ENCODE peak calls at places on chromosomes 13 and 19, in seven cellular contexts. P, Q, T, I, K, G and E are unnamed samples.

GRCh38 chr19:48565090-48565489 is 13.1 kb downstream of the SULT2B1 start:
- DNase-seq in P (no peak), Q (no peak), T (no peak), I (no peak), K (no peak), G (no peak), E (no peak)

GRCh38 chr13:38680912-38681311 is 6.0 kb upstream of the FREM2 start:
- DNase-seq in P (no peak), Q (no peak), T (no peak), I (no peak), K (no peak), G (no peak), E (no peak)

GRCh38 chr13:46296920-46297319 is 85.2 kb downstream of the LRRC63 start:
- DNase-seq in P (no peak), Q (peak; percentile 84), T (no peak), I (peak; percentile 71), K (no peak), G (no peak), E (no peak)

GRCh38 chr19:38700933-38701454 is 43.3 kb downstream of the CAPN12 start:
- DNase-seq in P (no peak), Q (no peak), T (no peak), I (no peak), K (no peak), G (no peak), E (no peak)

GRCh38 chr13:23570099-23570926 is at the start of gene TNFRSF19:
- DNase-seq in P (no peak), Q (peak; percentile 82), T (peak; percentile 75), I (peak; percentile 74), K (no peak), G (no peak), E (peak; percentile 85)

GRCh38 chr13:102401305-102401704 is 543 bp downstream of the FGF14 start:
- DNase-seq in P (no peak), Q (no peak), T (no peak), I (no peak), K (no peak), G (no peak), E (no peak)

GRCh38 chr13:76473552-76474134 is 412.6 kb downstream of the KCTD12 start:
- DNase-seq in P (peak; percentile 54), Q (peak; percentile 73), T (peak; percentile 79), I (peak; percentile 4), K (peak; percentile 78), G (peak; percentile 80), E (peak; percentile 79)

GRCh38 chr19:48370955-48371354 is 6.8 kb downstream of the SYNGR4 start:
- DNase-seq in P (no peak), Q (no peak), T (no peak), I (no peak), K (no peak), G (no peak), E (no peak)

GRCh38 chr13:111388851-111389500 is 68.5 kb downstream of the TEX29 start:
- DNase-seq in P (peak; percentile 12), Q (no peak), T (peak; percentile 18), I (no peak), K (no peak), G (no peak), E (peak; percentile 80)

GRCh38 chr19:48874309-48875135 is 2.3 kb downstream of the PPP1R15A start:
- DNase-seq in P (no peak), Q (peak; percentile 27), T (no peak), I (no peak), K (no peak), G (no peak), E (peak; percentile 85)

GRCh38 chr13:79723462-79724116 is 242.6 kb downstream of the NDFIP2 start:
- DNase-seq in P (no peak), Q (no peak), T (no peak), I (no peak), K (no peak), G (no peak), E (no peak)

GRCh38 chr19:5990289-5990797 is 12.4 kb upstream of the RANBP3 start:
- DNase-seq in P (no peak), Q (no peak), T (peak; percentile 70), I (no peak), K (peak; percentile 44), G (no peak), E (no peak)

GRCh38 chr13:113729329-113730019 is 29.6 kb upstream of the TMEM255B start:
- DNase-seq in P (no peak), Q (peak; percentile 33), T (peak; percentile 46), I (no peak), K (no peak), G (no peak), E (peak; percentile 69)

GRCh38 chr13:31639443-31640163 is 99.7 kb upstream of the RXFP2 start:
- DNase-seq in P (no peak), Q (no peak), T (no peak), I (no peak), K (no peak), G (no peak), E (no peak)

GRCh38 chr19:54160182-54160811 is 776 bp upstream of the LENG1 start:
- DNase-seq in P (no peak), Q (no peak), T (no peak), I (no peak), K (no peak), G (no peak), E (no peak)

GRCh38 chr19:53549354-53549753 is 11.4 kb downstream of the ZNF331 start:
- DNase-seq in P (no peak), Q (peak; percentile 51), T (no peak), I (peak; percentile 75), K (no peak), G (no peak), E (no peak)

GRCh38 chr19:11324079-11324661 is 15.3 kb downstream of the RAB3D start:
- DNase-seq in P (peak; percentile 10), Q (peak; percentile 94), T (no peak), I (peak; percentile 92), K (no peak), G (no peak), E (peak; percentile 93)

GRCh38 chr19:2275588-2276428 is 6.2 kb downstream of the PEAK3 start:
- DNase-seq in P (no peak), Q (no peak), T (no peak), I (no peak), K (no peak), G (no peak), E (no peak)

GRCh38 chr19:53553865-53554791 is 16.2 kb downstream of the ZNF331 start:
- DNase-seq in P (peak; percentile 93), Q (peak; percentile 90), T (no peak), I (peak; percentile 50), K (peak; percentile 52), G (peak; percentile 61), E (peak; percentile 97)

GRCh38 chr19:53812335-53812734 is 11.8 kb downstream of the NLRP12 start:
- DNase-seq in P (no peak), Q (no peak), T (no peak), I (no peak), K (peak; percentile 48), G (no peak), E (no peak)

GRCh38 chr13:101711307-101712025 is 259.0 kb downstream of the ITGBL1 start:
- DNase-seq in P (no peak), Q (no peak), T (no peak), I (no peak), K (no peak), G (no peak), E (no peak)

GRCh38 chr19:16581971-16582343 is 9.7 kb upstream of the SLC35E1 start:
- DNase-seq in P (no peak), Q (no peak), T (no peak), I (no peak), K (no peak), G (no peak), E (peak; percentile 84)

GRCh38 chr13:30120133-30120822 is 187.1 kb downstream of the KATNAL1 start:
- DNase-seq in P (no peak), Q (no peak), T (no peak), I (no peak), K (no peak), G (no peak), E (no peak)